ENCODE peak calls at places on chromosomes 11 and 22, in six cellular contexts. One of them, this sample, is unnamed.

GRCh38 chr11:106304274-106304673 is 226.8 kb downstream of the AASDHPPT start:
- DNase-seq in testis: no peak
- DNase-seq in A549: no peak
- DNase-seq in astrocyte of the spinal cord: peak
- DNase-seq in adrenal gland: no peak
- DNase-seq in Jurkat, Clone E6-1: no peak
- DNase-seq in this sample: peak

GRCh38 chr22:49305215-49305965 is 522.3 kb downstream of the BRD1 start:
- DNase-seq in astrocyte of the spinal cord: no peak
- DNase-seq in Jurkat, Clone E6-1: no peak
- DNase-seq in A549: peak
- DNase-seq in testis: peak
- DNase-seq in adrenal gland: peak
- DNase-seq in this sample: peak

GRCh38 chr11:75350743-75351540 is 519 bp downstream of the ARRB1 start:
- DNase-seq in astrocyte of the spinal cord: no peak
- DNase-seq in testis: peak
- DNase-seq in adrenal gland: peak
- DNase-seq in A549: no peak
- DNase-seq in Jurkat, Clone E6-1: no peak
- DNase-seq in this sample: no peak

GRCh38 chr11:81869337-81870065 is 864.2 kb downstream of the FAM181B start:
- DNase-seq in Jurkat, Clone E6-1: peak
- DNase-seq in astrocyte of the spinal cord: peak
- DNase-seq in A549: no peak
- DNase-seq in testis: no peak
- DNase-seq in adrenal gland: no peak
- DNase-seq in this sample: peak

GRCh38 chr11:69950120-69950519 is 128.0 kb upstream of the ANO1 start:
- DNase-seq in Jurkat, Clone E6-1: peak
- DNase-seq in adrenal gland: no peak
- DNase-seq in astrocyte of the spinal cord: peak
- DNase-seq in A549: peak
- DNase-seq in testis: peak
- DNase-seq in this sample: no peak

GRCh38 chr11:64118871-64119495 is 46.9 kb downstream of the MACROD1 start:
- DNase-seq in adrenal gland: no peak
- DNase-seq in A549: no peak
- DNase-seq in astrocyte of the spinal cord: no peak
- DNase-seq in testis: no peak
- DNase-seq in Jurkat, Clone E6-1: no peak
- DNase-seq in this sample: no peak

GRCh38 chr11:20672575-20672974 is 3.2 kb downstream of the NELL1 start:
- DNase-seq in A549: peak
- DNase-seq in adrenal gland: no peak
- DNase-seq in Jurkat, Clone E6-1: no peak
- DNase-seq in testis: no peak
- DNase-seq in astrocyte of the spinal cord: no peak
- DNase-seq in this sample: peak

GRCh38 chr11:100941033-100941432 is 188.6 kb downstream of the PGR start:
- DNase-seq in A549: no peak
- DNase-seq in testis: no peak
- DNase-seq in astrocyte of the spinal cord: no peak
- DNase-seq in Jurkat, Clone E6-1: no peak
- DNase-seq in adrenal gland: no peak
- DNase-seq in this sample: no peak

GRCh38 chr22:36286096-36286957 is 33.4 kb downstream of the APOL1 start:
- DNase-seq in A549: peak
- DNase-seq in testis: peak
- DNase-seq in Jurkat, Clone E6-1: peak
- DNase-seq in adrenal gland: peak
- DNase-seq in astrocyte of the spinal cord: peak
- DNase-seq in this sample: peak

GRCh38 chr11:19666951-19667350 is 45.7 kb upstream of the NAV2 start:
- DNase-seq in astrocyte of the spinal cord: no peak
- DNase-seq in Jurkat, Clone E6-1: no peak
- DNase-seq in A549: no peak
- DNase-seq in adrenal gland: no peak
- DNase-seq in testis: no peak
- DNase-seq in this sample: no peak

GRCh38 chr11:1472180-1473005 is 14.2 kb downstream of the MOB2 start:
- DNase-seq in Jurkat, Clone E6-1: no peak
- DNase-seq in testis: no peak
- DNase-seq in A549: no peak
- DNase-seq in adrenal gland: no peak
- DNase-seq in astrocyte of the spinal cord: no peak
- DNase-seq in this sample: no peak

GRCh38 chr22:48414662-48415061 is 1413.0 kb downstream of the BRD1 start:
- DNase-seq in testis: no peak
- DNase-seq in astrocyte of the spinal cord: no peak
- DNase-seq in adrenal gland: no peak
- DNase-seq in A549: no peak
- DNase-seq in Jurkat, Clone E6-1: no peak
- DNase-seq in this sample: no peak

GRCh38 chr22:41539146-41540005 is 4.9 kb downstream of the POLR3H start:
- DNase-seq in adrenal gland: no peak
- DNase-seq in Jurkat, Clone E6-1: no peak
- DNase-seq in testis: no peak
- DNase-seq in astrocyte of the spinal cord: no peak
- DNase-seq in A549: no peak
- DNase-seq in this sample: no peak

GRCh38 chr11:79857404-79857803 is 416.6 kb upstream of the TENM4 start:
- DNase-seq in A549: no peak
- DNase-seq in testis: no peak
- DNase-seq in Jurkat, Clone E6-1: no peak
- DNase-seq in adrenal gland: no peak
- DNase-seq in astrocyte of the spinal cord: no peak
- DNase-seq in this sample: no peak

GRCh38 chr11:2775083-2775625 is 75.4 kb upstream of the KCNQ1OT1 start:
- DNase-seq in adrenal gland: peak
- DNase-seq in Jurkat, Clone E6-1: peak
- DNase-seq in testis: peak
- DNase-seq in A549: no peak
- DNase-seq in astrocyte of the spinal cord: no peak
- DNase-seq in this sample: no peak

GRCh38 chr11:77710358-77710757 is 72.8 kb upstream of the CLNS1A start:
- DNase-seq in Jurkat, Clone E6-1: no peak
- DNase-seq in A549: peak
- DNase-seq in astrocyte of the spinal cord: peak
- DNase-seq in adrenal gland: no peak
- DNase-seq in testis: no peak
- DNase-seq in this sample: peak

GRCh38 chr11:124113890-124114289 is 1.4 kb upstream of the VWA5A start:
- DNase-seq in adrenal gland: no peak
- DNase-seq in A549: no peak
- DNase-seq in testis: no peak
- DNase-seq in astrocyte of the spinal cord: peak
- DNase-seq in Jurkat, Clone E6-1: no peak
- DNase-seq in this sample: no peak

GRCh38 chr11:122131126-122131525 is 15.1 kb upstream of the BLID start:
- DNase-seq in astrocyte of the spinal cord: no peak
- DNase-seq in testis: no peak
- DNase-seq in Jurkat, Clone E6-1: no peak
- DNase-seq in A549: no peak
- DNase-seq in adrenal gland: no peak
- DNase-seq in this sample: no peak

GRCh38 chr22:38460367-38460952 is 5.5 kb upstream of the KCNJ4 start:
- DNase-seq in astrocyte of the spinal cord: no peak
- DNase-seq in testis: no peak
- DNase-seq in Jurkat, Clone E6-1: no peak
- DNase-seq in A549: no peak
- DNase-seq in adrenal gland: no peak
- DNase-seq in this sample: no peak

GRCh38 chr22:37121887-37122591 is 12.5 kb upstream of the TMPRSS6 start:
- DNase-seq in A549: peak
- DNase-seq in adrenal gland: no peak
- DNase-seq in astrocyte of the spinal cord: peak
- DNase-seq in Jurkat, Clone E6-1: peak
- DNase-seq in testis: peak
- DNase-seq in this sample: peak

GRCh38 chr11:66247295-66247694 is 21.1 kb upstream of the RAB1B start:
- DNase-seq in adrenal gland: no peak
- DNase-seq in astrocyte of the spinal cord: no peak
- DNase-seq in A549: no peak
- DNase-seq in Jurkat, Clone E6-1: no peak
- DNase-seq in testis: no peak
- DNase-seq in this sample: no peak

GRCh38 chr11:66242085-66242765 is 26.2 kb upstream of the RAB1B start:
- DNase-seq in A549: no peak
- DNase-seq in astrocyte of the spinal cord: no peak
- DNase-seq in adrenal gland: no peak
- DNase-seq in testis: peak
- DNase-seq in Jurkat, Clone E6-1: peak
- DNase-seq in this sample: no peak

GRCh38 chr11:66240781-66241136 is 27.7 kb upstream of the RAB1B start:
- DNase-seq in A549: no peak
- DNase-seq in astrocyte of the spinal cord: no peak
- DNase-seq in adrenal gland: no peak
- DNase-seq in Jurkat, Clone E6-1: no peak
- DNase-seq in testis: no peak
- DNase-seq in this sample: no peak

GRCh38 chr11:66239998-66240780 is 28.2 kb upstream of the RAB1B start:
- DNase-seq in astrocyte of the spinal cord: no peak
- DNase-seq in A549: no peak
- DNase-seq in testis: no peak
- DNase-seq in Jurkat, Clone E6-1: no peak
- DNase-seq in adrenal gland: no peak
- DNase-seq in this sample: no peak

GRCh38 chr11:66243816-66244215 is 24.6 kb upstream of the RAB1B start:
- DNase-seq in testis: no peak
- DNase-seq in Jurkat, Clone E6-1: peak
- DNase-seq in A549: no peak
- DNase-seq in adrenal gland: no peak
- DNase-seq in astrocyte of the spinal cord: no peak
- DNase-seq in this sample: no peak
- H3K4me3 ChIP-seq in testis: no peak
- H3K4me3 ChIP-seq in Jurkat, Clone E6-1: no peak
- H3K4me3 ChIP-seq in A549: no peak
- H3K4me3 ChIP-seq in adrenal gland: no peak
- H3K4me3 ChIP-seq in astrocyte of the spinal cord: no peak
- H3K4me3 ChIP-seq in this sample: no peak

DNA sequence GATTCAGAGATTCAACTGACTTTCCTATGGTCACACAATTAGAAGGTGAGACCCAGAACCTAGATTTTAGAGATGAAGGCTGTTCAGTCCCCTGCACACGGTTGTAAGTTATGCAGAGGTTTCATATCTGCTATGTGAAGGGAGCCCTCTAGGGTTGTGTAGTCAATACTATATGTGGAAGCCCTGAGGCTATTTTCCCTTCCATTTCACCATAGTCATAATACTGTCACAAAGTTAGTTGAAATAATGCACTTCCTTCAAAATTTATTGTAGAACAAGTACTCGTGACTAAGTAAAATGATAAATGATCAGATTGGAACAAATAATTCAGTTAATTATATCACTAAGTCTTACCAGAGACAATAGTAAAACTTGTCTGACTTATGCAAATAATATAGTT is 48.8 kb downstream of the ENDOD1 start:
- DNase-seq in A549: no peak
- DNase-seq in astrocyte of the spinal cord: no peak
- DNase-seq in testis: no peak
- DNase-seq in adrenal gland: no peak
- DNase-seq in Jurkat, Clone E6-1: no peak
- DNase-seq in this sample: no peak
- H3K4me3 ChIP-seq in A549: no peak
- H3K4me3 ChIP-seq in astrocyte of the spinal cord: no peak
- H3K4me3 ChIP-seq in testis: no peak
- H3K4me3 ChIP-seq in adrenal gland: no peak
- H3K4me3 ChIP-seq in Jurkat, Clone E6-1: no peak
- H3K4me3 ChIP-seq in this sample: no peak

GRCh38 chr11:115111066-115111465 is 393.1 kb downstream of the CADM1 start:
- DNase-seq in Jurkat, Clone E6-1: no peak
- DNase-seq in A549: no peak
- DNase-seq in adrenal gland: no peak
- DNase-seq in testis: no peak
- DNase-seq in astrocyte of the spinal cord: no peak
- DNase-seq in this sample: no peak

GRCh38 chr11:115117931-115118479 is 386.2 kb downstream of the CADM1 start:
- DNase-seq in Jurkat, Clone E6-1: no peak
- DNase-seq in adrenal gland: no peak
- DNase-seq in testis: no peak
- DNase-seq in A549: no peak
- DNase-seq in astrocyte of the spinal cord: no peak
- DNase-seq in this sample: no peak

GRCh38 chr11:115112779-115113178 is 391.4 kb downstream of the CADM1 start:
- DNase-seq in astrocyte of the spinal cord: no peak
- DNase-seq in testis: no peak
- DNase-seq in adrenal gland: no peak
- DNase-seq in A549: no peak
- DNase-seq in Jurkat, Clone E6-1: no peak
- DNase-seq in this sample: no peak
- H3K4me3 ChIP-seq in astrocyte of the spinal cord: no peak
- H3K4me3 ChIP-seq in testis: no peak
- H3K4me3 ChIP-seq in adrenal gland: no peak
- H3K4me3 ChIP-seq in A549: no peak
- H3K4me3 ChIP-seq in Jurkat, Clone E6-1: no peak
- H3K4me3 ChIP-seq in this sample: no peak

GRCh38 chr22:26588749-26589366 is 1.1 kb downstream of the TPST2 start:
- DNase-seq in Jurkat, Clone E6-1: no peak
- DNase-seq in testis: no peak
- DNase-seq in adrenal gland: no peak
- DNase-seq in A549: no peak
- DNase-seq in astrocyte of the spinal cord: no peak
- DNase-seq in this sample: no peak

GRCh38 chr22:26586556-26587325 is 3.2 kb downstream of the TPST2 start:
- DNase-seq in astrocyte of the spinal cord: no peak
- DNase-seq in A549: no peak
- DNase-seq in testis: peak
- DNase-seq in adrenal gland: no peak
- DNase-seq in Jurkat, Clone E6-1: no peak
- DNase-seq in this sample: no peak

GRCh38 chr22:26589367-26589844 is 526 bp downstream of the TPST2 start:
- DNase-seq in A549: peak
- DNase-seq in astrocyte of the spinal cord: peak
- DNase-seq in adrenal gland: peak
- DNase-seq in testis: peak
- DNase-seq in Jurkat, Clone E6-1: no peak
- DNase-seq in this sample: no peak

GRCh38 chr22:26589845-26590524 is at the start of gene TPST2:
- DNase-seq in Jurkat, Clone E6-1: peak
- DNase-seq in adrenal gland: peak
- DNase-seq in A549: peak
- DNase-seq in testis: peak
- DNase-seq in astrocyte of the spinal cord: peak
- DNase-seq in this sample: peak

DNA sequence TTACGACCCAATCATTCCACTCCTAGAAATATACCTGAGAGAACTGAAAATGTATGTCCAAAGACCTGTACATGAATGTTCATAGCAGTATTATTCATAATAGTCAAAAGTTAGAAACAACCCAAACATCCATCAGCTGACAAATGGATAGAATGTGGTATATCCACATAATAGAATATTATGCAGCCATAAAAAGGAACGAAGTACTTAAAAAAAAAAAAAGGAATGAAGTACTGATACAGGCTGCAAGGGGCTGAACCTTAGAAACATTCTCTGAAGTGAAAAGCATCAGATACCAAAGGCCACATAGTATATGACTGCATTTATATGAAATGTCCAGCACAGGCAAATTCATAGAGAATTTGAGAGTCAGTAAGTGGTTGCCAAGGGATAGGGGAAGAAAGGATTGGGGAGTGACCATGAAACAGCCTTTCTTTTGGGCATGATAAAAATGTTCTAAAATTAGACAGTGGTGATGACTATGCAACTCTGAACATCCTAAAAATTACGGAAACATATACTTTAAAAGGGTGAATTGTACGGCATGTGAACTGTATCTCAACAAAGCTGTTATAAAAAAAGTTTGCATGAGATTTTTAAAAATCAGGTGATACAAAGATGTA is 1.8 kb downstream of the TPST2 start:
- DNase-seq in adrenal gland: no peak
- DNase-seq in testis: no peak
- DNase-seq in A549: no peak
- DNase-seq in Jurkat, Clone E6-1: no peak
- DNase-seq in astrocyte of the spinal cord: no peak
- DNase-seq in this sample: peak
- H3K4me3 ChIP-seq in adrenal gland: no peak
- H3K4me3 ChIP-seq in testis: no peak
- H3K4me3 ChIP-seq in A549: no peak
- H3K4me3 ChIP-seq in Jurkat, Clone E6-1: no peak
- H3K4me3 ChIP-seq in astrocyte of the spinal cord: no peak
- H3K4me3 ChIP-seq in this sample: peak

This sample was measured in fibroblast of pulmonary artery.